ENCODE peak calls at places on chromosome 16, in six cellular contexts. U, K, D, L, J and M are unnamed samples.

GRCh38 chr16:728131-728889 is 1.4 kb downstream of the HAGHL start:
- DNase-seq in U (peak), K (peak), D (no peak), L (peak), J (peak), M (peak)

GRCh38 chr16:50879873-50880695 is 138.2 kb downstream of the CYLD start:
- DNase-seq in U (peak), K (peak), D (no peak), L (no peak), J (no peak), M (no peak)

GRCh38 chr16:8376430-8376829 is 213.9 kb downstream of the TMEM114 start:
- DNase-seq in U (no peak), K (no peak), D (no peak), L (no peak), J (no peak), M (no peak)

GRCh38 chr16:86663691-86664517 is 85.6 kb downstream of the FOXL1 start:
- DNase-seq in U (no peak), K (no peak), D (no peak), L (no peak), J (peak), M (no peak)

GRCh38 chr16:20799599-20799998 is 6.7 kb downstream of the ERI2 start:
- DNase-seq in U (no peak), K (no peak), D (no peak), L (peak), J (peak), M (no peak)

GRCh38 chr16:89373355-89374110 is 116.8 kb downstream of the ANKRD11 start:
- DNase-seq in U (no peak), K (no peak), D (peak), L (no peak), J (peak), M (no peak)

GRCh38 chr16:85653226-85653917 is 35.4 kb downstream of the GINS2 start:
- DNase-seq in U (no peak), K (peak), D (peak), L (no peak), J (no peak), M (no peak)

GRCh38 chr16:19380316-19380715 is 37.4 kb upstream of the TMC5 start:
- DNase-seq in U (no peak), K (no peak), D (no peak), L (no peak), J (no peak), M (no peak)

GRCh38 chr16:88469615-88470395 is 16.7 kb downstream of the ZFPM1 start:
- DNase-seq in U (no peak), K (no peak), D (no peak), L (no peak), J (no peak), M (no peak)

GRCh38 chr16:54118846-54119245 is 167.7 kb downstream of the IRX3 start:
- DNase-seq in U (no peak), K (no peak), D (no peak), L (no peak), J (peak), M (no peak)

GRCh38 chr16:13453938-13454553 is 465.9 kb upstream of the ERCC4 start:
- DNase-seq in U (no peak), K (no peak), D (no peak), L (peak), J (no peak), M (no peak)

GRCh38 chr16:31198207-31198882 is 4.2 kb downstream of the PYCARD start:
- DNase-seq in U (no peak), K (no peak), D (no peak), L (no peak), J (no peak), M (no peak)

GRCh38 chr16:19203374-19203966 is 35.4 kb downstream of the SYT17 start:
- DNase-seq in U (peak), K (no peak), D (no peak), L (no peak), J (no peak), M (peak)

GRCh38 chr16:46828943-46829342 is 2.0 kb downstream of the C16orf87 start:
- DNase-seq in U (no peak), K (no peak), D (no peak), L (no peak), J (no peak), M (no peak)

GRCh38 chr16:46832757-46833464 is 1.9 kb upstream of the C16orf87 start:
- DNase-seq in U (no peak), K (no peak), D (no peak), L (no peak), J (no peak), M (no peak)

GRCh38 chr16:46833465-46833810 is 2.5 kb upstream of the C16orf87 start:
- DNase-seq in U (no peak), K (no peak), D (no peak), L (no peak), J (peak), M (no peak)

GRCh38 chr16:46830417-46830901 is 521 bp downstream of the C16orf87 start:
- DNase-seq in U (peak), K (no peak), D (peak), L (no peak), J (no peak), M (no peak)

GRCh38 chr16:46830902-46831647 is at the start of gene C16orf87:
- DNase-seq in U (peak), K (peak), D (peak), L (peak), J (peak), M (peak)
- TF ChIP-seq POLR2A in U (peak), K (peak), D (peak), L (peak), J (peak), M (no peak)

GRCh38 chr16:3880623-3881498 is at the start of gene CREBBP:
- DNase-seq in U (peak), K (peak), D (peak), L (peak), J (peak), M (peak)
- H3K27ac ChIP-seq in U (peak), K (peak), D (peak), L (peak), J (peak), M (peak)

DNA sequence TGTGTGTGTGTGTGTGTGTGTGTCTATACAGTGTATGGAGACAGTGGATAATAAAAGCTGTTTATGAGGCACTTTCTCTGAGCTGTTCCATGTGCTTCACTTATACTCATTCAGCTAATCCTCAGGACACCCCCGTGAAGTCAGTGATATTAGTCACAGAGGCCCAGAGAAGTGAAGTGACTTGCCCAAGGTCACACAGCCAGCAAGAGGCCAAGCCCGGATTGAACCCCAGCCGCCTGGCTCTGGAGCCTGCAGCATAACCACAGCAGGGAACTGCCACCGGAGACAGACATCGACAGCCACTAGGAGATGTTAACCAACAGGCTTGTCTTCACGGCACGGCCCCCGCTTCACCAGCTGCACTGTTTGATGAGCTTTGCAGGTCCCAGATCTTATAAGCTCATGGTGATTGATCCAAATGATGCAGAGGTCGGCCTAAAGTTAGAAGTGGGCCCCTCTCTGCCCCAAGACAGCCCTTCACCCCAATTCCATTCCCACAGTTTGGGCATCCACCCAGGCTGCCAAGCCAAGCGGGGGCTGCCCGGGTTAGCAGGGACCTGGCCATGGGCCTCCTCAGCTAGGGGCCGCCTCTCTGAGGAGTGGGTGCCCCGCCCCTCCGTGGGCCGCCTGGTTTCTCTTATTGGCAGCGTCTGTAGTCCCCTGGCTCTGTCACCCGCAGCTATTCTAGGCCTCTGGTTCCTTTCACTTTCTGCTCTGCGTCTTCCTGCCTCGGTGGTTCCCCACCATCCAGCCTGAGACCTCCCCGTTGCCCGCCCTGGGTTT is 30.9 kb downstream of the SOCS1 start:
- DNase-seq in U (peak), K (peak), D (no peak), L (no peak), J (peak), M (no peak)
- TF ChIP-seq POLR2A in U (no peak), K (no peak), D (no peak), L (no peak), J (no peak), M (no peak)

GRCh38 chr16:11990672-11991390 is 14.3 kb downstream of the SNX29 start:
- DNase-seq in U (no peak), K (no peak), D (no peak), L (no peak), J (no peak), M (no peak)

GRCh38 chr16:11986521-11987057 is 10.1 kb downstream of the SNX29 start:
- DNase-seq in U (no peak), K (no peak), D (no peak), L (no peak), J (peak), M (no peak)

GRCh38 chr16:11992008-11992584 is 15.6 kb downstream of the SNX29 start:
- DNase-seq in U (no peak), K (no peak), D (no peak), L (no peak), J (no peak), M (no peak)

GRCh38 chr16:11988258-11988978 is 11.9 kb downstream of the SNX29 start:
- DNase-seq in U (no peak), K (no peak), D (no peak), L (no peak), J (no peak), M (no peak)

DNA sequence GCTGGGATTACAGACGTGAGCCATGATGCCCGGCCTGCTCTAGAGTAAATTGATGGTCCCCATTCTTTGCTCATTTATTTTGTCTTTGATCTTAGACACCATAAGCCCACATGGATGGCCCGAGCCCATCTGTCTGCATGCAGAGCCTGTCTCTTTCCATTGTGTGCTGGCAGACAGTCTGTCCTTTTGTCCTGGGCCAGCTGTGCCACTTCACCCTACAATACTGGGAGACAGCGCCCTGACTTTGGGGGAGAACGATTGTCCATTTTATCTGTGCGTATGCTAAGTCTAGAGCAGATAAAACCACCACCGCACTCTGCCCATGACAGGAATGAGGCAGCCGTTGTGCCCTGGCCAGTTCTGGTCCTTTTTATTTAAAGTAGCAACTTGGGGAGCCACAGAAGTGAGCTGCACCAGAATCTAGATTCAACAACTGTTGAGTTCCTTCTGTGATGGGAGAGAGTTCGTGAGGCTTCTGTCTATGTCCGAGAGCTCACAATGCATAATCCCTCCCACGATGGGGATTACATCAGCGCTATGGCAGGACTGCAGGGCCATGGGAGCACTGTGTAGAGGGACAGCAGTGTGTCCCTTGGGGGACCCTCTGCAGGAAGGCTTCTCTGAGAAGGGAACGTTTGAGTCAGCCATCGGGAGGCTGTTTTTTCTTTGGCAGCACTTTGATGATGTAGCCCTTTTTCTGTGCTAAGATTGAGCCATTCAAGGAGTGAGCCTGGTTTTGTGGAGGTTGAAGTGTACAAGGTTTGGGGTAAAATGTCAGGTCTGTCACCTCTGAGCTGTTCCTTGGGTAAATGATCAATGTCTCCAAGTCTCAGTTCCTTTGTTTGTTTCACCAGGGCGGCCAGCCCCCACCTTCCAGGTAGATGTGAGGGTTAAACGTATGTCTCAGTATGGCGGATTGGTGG is 13.0 kb downstream of the SNX29 start:
- DNase-seq in U (no peak), K (no peak), D (no peak), L (no peak), J (no peak), M (no peak)
- H3K27ac ChIP-seq in U (no peak), K (no peak), D (no peak), L (no peak), J (no peak), M (no peak)

GRCh38 chr16:70252355-70252988 is 732 bp upstream of the EXOSC6 start:
- DNase-seq in U (no peak), K (no peak), D (no peak), L (no peak), J (peak), M (no peak)
- TF ChIP-seq POLR2A in U (no peak), K (no peak), D (no peak), L (no peak), J (no peak), M (no peak)

GRCh38 chr16:56859636-56860035 is 5.4 kb upstream of the SLC12A3 start:
- DNase-seq in U (no peak), K (no peak), D (no peak), L (no peak), J (no peak), M (no peak)

GRCh38 chr16:56862776-56863175 is 2.2 kb upstream of the SLC12A3 start:
- DNase-seq in U (no peak), K (no peak), D (no peak), L (no peak), J (no peak), M (no peak)

GRCh38 chr16:56860226-56861020 is 4.6 kb upstream of the SLC12A3 start:
- DNase-seq in U (no peak), K (no peak), D (no peak), L (no peak), J (no peak), M (no peak)

GRCh38 chr16:56861756-56862155 is 3.3 kb upstream of the SLC12A3 start:
- DNase-seq in U (no peak), K (no peak), D (no peak), L (no peak), J (no peak), M (no peak)

GRCh38 chr16:56861092-56861610 is 3.9 kb upstream of the SLC12A3 start:
- DNase-seq in U (no peak), K (no peak), D (no peak), L (no peak), J (no peak), M (no peak)
- H3K27ac ChIP-seq in U (no peak), K (no peak), D (no peak), L (no peak), J (no peak), M (no peak)